ENCODE peak calls at places on chromosomes 2 and 18, in five cellular contexts. Z, B, Q, D and L are unnamed samples.

GRCh38 chr2:111910609-111911277 is 12.3 kb downstream of the MERTK start:
- DNase-seq in Z (no peak), B (no peak), Q (no peak), D (no peak), L (no peak)

GRCh38 chr2:30691948-30692828 is 115.1 kb downstream of the CAPN13 start:
- DNase-seq in Z (no peak), B (peak; percentile 37), Q (no peak), D (no peak), L (peak; percentile 34)

GRCh38 chr2:199309973-199310372 is 147.8 kb downstream of the SATB2 start:
- DNase-seq in Z (no peak), B (no peak), Q (no peak), D (peak; percentile 12), L (no peak)

GRCh38 chr2:144524190-144524957 is 4.5 kb upstream of the ZEB2 start:
- DNase-seq in Z (no peak), B (no peak), Q (no peak), D (peak; percentile 71), L (no peak)

GRCh38 chr2:172710584-172711024 is 25.0 kb upstream of the RAPGEF4 start:
- DNase-seq in Z (no peak), B (peak; percentile 95), Q (peak; percentile 29), D (peak; percentile 20), L (peak; percentile 68)

GRCh38 chr18:8745355-8746014 is 40.1 kb downstream of the MTCL1 start:
- DNase-seq in Z (no peak), B (peak; percentile 90), Q (peak; percentile 60), D (no peak), L (no peak)

GRCh38 chr18:34738173-34738894 is 28.2 kb downstream of the DTNA start:
- DNase-seq in Z (no peak), B (no peak), Q (peak; percentile 71), D (peak; percentile 20), L (peak; percentile 37)

GRCh38 chr2:218125626-218126080 is at the start of gene CXCR2:
- DNase-seq in Z (no peak), B (no peak), Q (no peak), D (no peak), L (no peak)

GRCh38 chr2:135182190-135182589 is 130.1 kb downstream of the RAB3GAP1 start:
- DNase-seq in Z (no peak), B (no peak), Q (no peak), D (peak; percentile 9), L (no peak)

GRCh38 chr2:45067859-45068642 is 58.8 kb upstream of the SIX2 start:
- DNase-seq in Z (no peak), B (no peak), Q (no peak), D (no peak), L (no peak)

GRCh38 chr2:142992843-142993242 is 115.4 kb downstream of the KYNU start:
- DNase-seq in Z (no peak), B (no peak), Q (peak; percentile 78), D (no peak), L (no peak)

GRCh38 chr2:62305421-62306176 is 109.7 kb downstream of the B3GNT2 start:
- DNase-seq in Z (no peak), B (no peak), Q (peak; percentile 31), D (no peak), L (peak; percentile 48)

GRCh38 chr2:62309465-62310091 is 113.7 kb downstream of the B3GNT2 start:
- DNase-seq in Z (no peak), B (no peak), Q (no peak), D (no peak), L (no peak)

GRCh38 chr2:62307469-62308389 is 111.8 kb downstream of the B3GNT2 start:
- DNase-seq in Z (no peak), B (no peak), Q (peak; percentile 51), D (no peak), L (no peak)

GRCh38 chr2:62306751-62307468 is 111.0 kb downstream of the B3GNT2 start:
- DNase-seq in Z (no peak), B (peak; percentile 6), Q (peak; percentile 93), D (no peak), L (peak; percentile 54)

DNA sequence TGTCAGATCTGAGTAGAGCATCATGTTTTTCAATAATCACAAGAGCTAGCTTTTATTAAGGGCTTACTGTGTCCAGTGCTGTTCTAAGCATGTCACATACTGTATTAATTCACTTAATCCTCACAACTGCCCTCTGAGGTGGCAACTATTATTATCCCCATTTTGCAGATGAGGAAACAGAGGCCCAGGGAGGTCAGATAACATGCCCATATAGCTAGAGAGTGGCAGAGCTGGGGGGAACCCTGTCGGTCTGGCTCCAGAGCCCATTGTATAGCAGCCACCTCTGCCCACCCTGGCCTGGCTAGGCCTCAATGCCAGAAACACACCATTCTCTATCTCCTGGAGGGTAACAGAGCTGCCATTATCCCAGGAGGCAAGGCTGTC is 113.2 kb downstream of the B3GNT2 start:
- DNase-seq in Z (no peak), B (no peak), Q (no peak), D (no peak), L (no peak)
- H3K4me3 ChIP-seq in Z (no peak overlapping the region), B (no peak overlapping the region), Q (no peak overlapping the region), D (no peak overlapping the region), L (no peak overlapping the region)

GRCh38 chr2:85213893-85214512 is 80.8 kb downstream of the TCF7L1 start:
- DNase-seq in Z (no peak), B (no peak), Q (no peak), D (no peak), L (no peak)

GRCh38 chr2:85215074-85216050 is 82.2 kb downstream of the TCF7L1 start:
- DNase-seq in Z (no peak), B (peak; percentile 93), Q (no peak), D (no peak), L (peak; percentile 81)

GRCh38 chr2:85213404-85213803 is 80.2 kb downstream of the TCF7L1 start:
- DNase-seq in Z (no peak), B (no peak), Q (no peak), D (no peak), L (no peak)

GRCh38 chr2:85216051-85216431 is 82.8 kb downstream of the TCF7L1 start:
- DNase-seq in Z (no peak), B (no peak), Q (no peak), D (no peak), L (no peak)

DNA sequence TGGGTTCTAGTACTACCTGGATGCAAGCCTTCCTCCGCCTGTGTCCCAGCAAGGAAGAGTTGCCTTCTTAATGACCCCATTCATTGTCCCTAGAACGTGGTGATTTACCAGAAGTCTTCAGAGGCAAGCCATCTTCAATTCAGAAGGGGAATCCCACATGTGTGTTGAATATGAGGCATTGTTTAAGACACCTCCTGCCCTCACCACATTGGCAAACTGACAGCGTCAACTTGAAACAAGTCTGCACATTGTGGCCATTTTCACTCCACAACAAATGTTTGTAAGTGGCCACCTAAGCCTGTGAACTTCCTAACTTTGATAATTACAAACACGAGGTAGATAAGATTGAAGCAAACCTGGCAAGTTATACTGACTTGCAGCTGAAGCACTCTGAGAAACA is 83.7 kb downstream of the TCF7L1 start:
- DNase-seq in Z (no peak), B (no peak), Q (no peak), D (no peak), L (no peak)
- H4K91ac ChIP-seq in Z (no peak overlapping the region), B (no peak overlapping the region), Q (no peak overlapping the region), D (no peak overlapping the region), L (no peak overlapping the region)

GRCh38 chr2:42493468-42493884 is 306 bp downstream of the KCNG3 start:
- DNase-seq in Z (no peak), B (no peak), Q (no peak), D (no peak), L (no peak)
- H3K9ac ChIP-seq in Z (peak overlapping the region; percentile 54), B (no peak overlapping the region), Q (no peak overlapping the region), D (peak overlapping the region; percentile 60), L (no peak overlapping the region)

DNA sequence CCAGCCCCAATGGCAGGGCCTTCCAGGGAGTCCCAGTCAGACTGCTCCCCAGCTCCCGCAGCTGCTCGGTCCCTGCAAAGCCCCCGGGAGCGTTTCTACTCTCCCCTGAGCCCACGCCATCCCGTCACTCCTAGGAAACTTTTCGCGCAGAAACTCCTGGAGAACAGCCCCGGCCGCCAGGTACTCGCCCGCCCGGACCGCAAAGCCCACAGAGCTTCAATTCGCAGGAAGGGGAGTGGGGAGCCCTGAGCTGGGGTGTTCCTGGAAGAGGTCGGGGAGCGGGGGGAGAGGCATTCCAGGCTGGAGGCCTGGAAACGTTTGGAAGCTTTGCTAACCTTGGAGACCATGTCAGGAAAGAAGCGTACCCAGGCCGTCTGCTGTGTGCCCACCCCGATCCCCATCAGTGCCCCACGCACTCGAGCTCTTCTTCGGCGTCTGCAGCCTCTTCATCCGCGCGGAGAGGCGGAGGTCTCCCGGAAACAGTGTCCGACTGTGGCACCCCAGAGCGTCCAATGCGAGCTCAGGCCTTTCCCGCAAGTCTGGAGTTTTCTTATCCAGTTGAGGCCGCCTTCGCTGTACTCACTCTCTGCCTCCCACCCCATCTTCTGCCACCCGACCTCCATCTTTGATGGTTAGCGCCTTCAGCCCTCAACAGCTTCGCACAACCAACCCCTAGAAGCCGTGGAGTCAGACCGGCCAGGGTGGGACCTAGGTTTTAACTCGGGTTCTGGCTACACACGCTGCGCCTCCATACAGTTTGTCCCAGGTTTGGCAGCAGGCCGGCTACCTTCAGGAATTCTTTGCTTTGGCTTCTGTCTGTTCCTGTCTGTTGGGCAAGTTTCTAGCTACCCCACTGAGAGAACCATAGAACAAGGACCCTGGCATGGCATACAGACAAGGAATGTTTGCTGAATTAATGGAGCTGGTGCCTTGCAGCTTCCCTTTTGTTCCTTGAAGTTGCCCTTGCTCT is 3.7 kb downstream of the PCGF1 start:
- DNase-seq in Z (no peak), B (no peak), Q (no peak), D (no peak), L (no peak)
- H3K4me3 ChIP-seq in Z (peak overlapping the region; percentile 36), B (peak overlapping the region; percentile 43), Q (peak overlapping the region; percentile 4), D (no peak overlapping the region), L (peak overlapping the region; percentile 64)

GRCh38 chr2:85429924-85430289 is 11.4 kb downstream of the SH2D6 start:
- DNase-seq in Z (no peak), B (no peak), Q (no peak), D (no peak), L (no peak)
- H4K91ac ChIP-seq in Z (peak overlapping the region; percentile 9), B (peak overlapping the region; percentile 48), Q (no peak overlapping the region), D (peak overlapping the region; percentile 97), L (no peak overlapping the region)

GRCh38 chr2:140565756-140566155 is 1565.1 kb downstream of the LRP1B start:
- DNase-seq in Z (no peak), B (no peak), Q (no peak), D (no peak), L (no peak)

GRCh38 chr2:140567734-140568133 is 1563.1 kb downstream of the LRP1B start:
- DNase-seq in Z (no peak), B (peak; percentile 20), Q (no peak), D (no peak), L (peak; percentile 60)
- H3K9ac ChIP-seq in Z (no peak overlapping the region), B (no peak overlapping the region), Q (no peak overlapping the region), D (no peak overlapping the region), L (no peak overlapping the region)